ENCODE peak calls at places on chromosomes 11 and 22, in five cellular contexts. E is neuronal stem cell, O is HAP-1, X is lower lobe of right lung, S is heart left ventricle. U is an unnamed sample.
A peak's percentile ranks its signal among the peaks of the same experiment; 100 is the strongest.

GRCh38 chr11:14015711-14016110 is 53.2 kb downstream of the SPON1 start:
- DNase-seq in E (peak; percentile 5), X (no peak), S (no peak), O (no peak), U (no peak)

GRCh38 chr22:44753189-44754042 is 1.0 kb downstream of the ARHGAP8 start:
- DNase-seq in X (no peak), E (no peak), S (no peak), O (peak; percentile 50), U (peak; percentile 63)

GRCh38 chr11:6631356-6631890 is 12.2 kb upstream of the TPP1 start:
- DNase-seq in E (no peak), S (no peak), O (no peak), X (no peak), U (no peak)

GRCh38 chr11:91795139-91795887 is 429.3 kb upstream of the FAT3 start:
- DNase-seq in S (no peak), O (no peak), E (no peak), X (no peak), U (no peak)

GRCh38 chr11:48123249-48123875 is 93.2 kb upstream of the OR4B1 start:
- DNase-seq in O (no peak), X (no peak), S (no peak), E (no peak), U (no peak)

GRCh38 chr11:96781082-96781481 is 391.3 kb downstream of the JRKL start:
- DNase-seq in S (no peak), E (no peak), O (no peak), X (no peak), U (no peak)

GRCh38 chr22:11307996-11308395 is 4220.0 kb upstream of the OR11H1 start:
- DNase-seq in X (no peak), O (no peak), E (no peak), S (no peak), U (no peak)

GRCh38 chr11:72150882-72151281 is 15.4 kb downstream of the FOLR3 start:
- DNase-seq in O (no peak), E (no peak), X (no peak), S (no peak), U (no peak)

GRCh38 chr11:84437129-84438123 is 1151.3 kb upstream of the CCDC90B start:
- DNase-seq in X (peak; percentile 50), S (peak; percentile 23), E (peak; percentile 18), O (no peak), U (no peak)

GRCh38 chr11:93842461-93842860 is 8.0 kb downstream of the VSTM5 start:
- DNase-seq in S (no peak), O (no peak), X (no peak), E (no peak), U (peak; percentile 85)

GRCh38 chr11:112784323-112785073 is 176.7 kb upstream of the NCAM1 start:
- DNase-seq in X (no peak), S (peak; percentile 86), O (no peak), E (no peak), U (peak; percentile 18)

GRCh38 chr22:23497016-23497885 is 82.8 kb downstream of the IGLL1 start:
- DNase-seq in E (no peak), S (no peak), O (no peak), X (no peak), U (no peak)

GRCh38 chr11:95081412-95081811 is 8.2 kb upstream of the ENDOD1 start:
- DNase-seq in S (peak; percentile 36), E (no peak), X (no peak), O (no peak), U (no peak)

GRCh38 chr22:30906411-30906810 is 62.2 kb downstream of the MORC2 start:
- DNase-seq in X (no peak), O (no peak), E (no peak), S (no peak), U (no peak)

GRCh38 chr11:45881708-45882368 is 3.6 kb upstream of the MAPK8IP1 start:
- DNase-seq in X (no peak), O (no peak), S (no peak), E (no peak), U (no peak)

GRCh38 chr11:2714871-2715270 is 15.1 kb upstream of the KCNQ1OT1 start:
- DNase-seq in S (no peak), E (no peak), X (no peak), O (no peak), U (no peak)

GRCh38 chr11:47538741-47539575 is 14.0 kb downstream of the CELF1 start:
- DNase-seq in E (no peak), O (peak; percentile 70), S (no peak), X (no peak), U (no peak)

DNA sequence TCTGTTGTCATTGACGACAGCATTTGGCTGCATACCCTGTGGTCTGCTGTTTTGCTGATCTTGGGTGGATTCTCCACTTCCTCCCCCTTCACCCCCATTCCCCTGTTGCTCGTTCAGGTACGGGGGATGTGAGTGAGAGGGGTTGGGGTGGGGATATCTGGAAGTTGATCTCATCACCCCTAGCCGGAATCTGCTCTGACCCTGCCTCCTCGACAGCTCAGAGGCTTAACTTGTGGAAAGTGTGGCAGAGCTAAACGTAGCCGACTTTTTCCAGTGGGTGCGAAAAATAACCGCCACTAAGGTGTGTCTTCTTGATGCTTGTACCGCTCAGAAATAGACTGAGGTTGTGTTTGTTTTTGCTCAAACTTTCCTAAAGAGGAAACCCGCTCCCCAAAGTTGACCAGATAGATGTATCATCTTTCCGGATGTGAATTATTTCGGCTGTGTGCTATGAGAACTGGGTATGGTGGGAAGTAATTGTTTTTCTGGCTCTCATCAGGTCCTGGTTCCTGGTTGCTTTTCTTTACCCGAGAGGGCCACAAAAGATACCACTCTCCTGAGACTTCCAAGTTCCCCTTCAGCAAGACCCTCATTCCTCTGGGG is 6.6 kb downstream of the ZBTB16 start:
- DNase-seq in S (no peak), E (no peak), X (no peak), O (no peak), U (no peak)
- H3K4me1 ChIP-seq in S (peaks cover 57% of the 10 kb centered on the region), E (peaks cover 4% of the 10 kb centered on the region), X (peaks cover 87% of the 10 kb centered on the region), O (no peaks in the 10 kb centered on the region), U (peaks cover 5% of the 10 kb centered on the region)

GRCh38 chr11:33719587-33719986 is 16.6 kb downstream of the CD59 start:
- DNase-seq in X (no peak), O (no peak), S (no peak), E (no peak), U (no peak)
- H3K4me1 ChIP-seq in X (peaks cover 74% of the 10 kb centered on the region), O (no peaks in the 10 kb centered on the region), S (peaks cover 66% of the 10 kb centered on the region), E (peaks cover 6% of the 10 kb centered on the region), U (peaks cover 19% of the 10 kb centered on the region)

GRCh38 chr11:128502736-128503135 is 84.6 kb downstream of the ETS1 start:
- DNase-seq in E (no peak), S (peak; percentile 39), X (no peak), O (no peak), U (peak; percentile 51)
- H3K4me1 ChIP-seq in E (peaks cover 9% of the 10 kb centered on the region), S (peaks cover 90% of the 10 kb centered on the region), X (peaks cover 99% of the 10 kb centered on the region), O (peaks cover 32% of the 10 kb centered on the region), U (peaks cover 63% of the 10 kb centered on the region)

GRCh38 chr11:62506413-62506940 is 40.1 kb downstream of the AHNAK start:
- DNase-seq in S (no peak), O (no peak), E (no peak), X (no peak), U (peak; percentile 41)
- H3K4me1 ChIP-seq in S (peaks cover 29% of the 10 kb centered on the region), O (peaks cover 6% of the 10 kb centered on the region), E (peaks cover 40% of the 10 kb centered on the region), X (peaks cover 74% of the 10 kb centered on the region), U (peaks cover 42% of the 10 kb centered on the region)

DNA sequence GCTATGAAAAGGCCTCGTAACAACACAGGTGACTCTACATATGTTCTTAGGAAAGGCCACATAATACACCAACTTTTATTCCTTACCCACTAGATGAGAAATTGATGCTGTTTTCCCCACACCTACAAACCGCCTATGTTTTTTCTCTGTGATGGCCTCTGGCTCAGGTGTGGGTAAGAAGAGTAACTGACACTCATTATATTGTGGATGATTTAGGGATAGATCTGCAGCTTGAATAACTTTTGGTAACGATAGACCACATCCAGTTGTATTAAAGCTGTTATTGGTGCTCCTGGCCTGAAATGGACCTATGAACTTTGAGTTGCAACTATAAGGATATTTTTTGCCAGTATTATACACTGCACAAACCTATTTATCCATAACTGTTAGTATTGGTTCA is 3.6 kb downstream of the LDHA start:
- DNase-seq in E (no peak), O (no peak), S (no peak), X (no peak), U (no peak)
- H3K4me1 ChIP-seq in E (peaks cover 3% of the 10 kb centered on the region), O (peaks cover 12% of the 10 kb centered on the region), S (peaks cover 5% of the 10 kb centered on the region), X (peaks cover 20% of the 10 kb centered on the region), U (peaks cover 7% of the 10 kb centered on the region)

GRCh38 chr22:47615051-47615450 is 852.6 kb downstream of the TBC1D22A start:
- DNase-seq in X (no peak), O (no peak), S (no peak), E (no peak), U (no peak)
- H3K4me1 ChIP-seq in X (no peaks in the 10 kb centered on the region), O (no peaks in the 10 kb centered on the region), S (no peaks in the 10 kb centered on the region), E (no peaks in the 10 kb centered on the region), U (no peaks in the 10 kb centered on the region)

DNA sequence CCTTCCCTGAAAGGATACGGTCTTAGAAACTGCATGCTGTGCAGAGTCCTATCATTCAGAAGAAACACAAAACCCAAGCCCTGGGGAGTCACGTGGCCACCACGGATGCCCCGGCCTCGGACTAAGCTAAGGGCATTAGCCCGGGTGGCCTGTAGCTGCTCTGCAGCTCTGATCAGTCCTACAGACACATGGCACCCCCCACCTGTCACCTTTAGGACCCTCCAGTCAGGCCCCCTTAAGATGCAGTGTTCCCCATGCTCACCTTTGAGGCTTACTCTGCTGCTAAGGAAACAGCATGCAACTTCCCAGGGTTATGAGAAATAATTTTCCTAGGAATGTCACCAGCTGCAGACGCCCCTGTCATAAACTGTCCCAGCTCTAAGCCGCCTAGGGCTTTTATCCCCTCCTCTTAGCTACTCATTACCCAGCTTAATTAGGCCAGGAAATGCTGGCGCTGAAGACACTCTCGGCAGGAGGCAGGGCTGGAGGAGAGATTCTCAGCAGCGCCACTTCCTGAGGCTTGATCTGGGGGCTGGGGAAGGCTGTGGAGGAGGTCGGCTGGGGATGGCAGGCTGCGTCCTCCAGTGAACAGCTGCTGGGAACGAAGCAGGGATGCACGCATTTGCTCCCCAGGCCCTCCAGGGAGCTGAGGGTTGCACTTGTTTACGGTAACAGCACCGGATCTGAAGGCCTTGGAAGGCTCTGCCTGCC is 47.2 kb upstream of the ADA2 start:
- DNase-seq in O (no peak), E (peak; percentile 83), X (no peak), S (peak; percentile 61), U (peak; percentile 77)
- H3K4me1 ChIP-seq in O (peaks cover 11% of the 10 kb centered on the region), E (peaks cover 38% of the 10 kb centered on the region), X (no peaks in the 10 kb centered on the region), S (no peaks in the 10 kb centered on the region), U (peaks cover 20% of the 10 kb centered on the region)

GRCh38 chr11:75315439-75315805 is 36.0 kb downstream of the ARRB1 start:
- DNase-seq in O (no peak), E (no peak), S (peak; percentile 8), X (no peak), U (no peak)

GRCh38 chr11:75313457-75314272 is 37.8 kb downstream of the ARRB1 start:
- DNase-seq in S (peak; percentile 75), X (peak; percentile 77), E (no peak), O (no peak), U (peak; percentile 58)

GRCh38 chr11:75311858-75312288 is 39.6 kb downstream of the ARRB1 start:
- DNase-seq in E (no peak), S (peak; percentile 92), O (no peak), X (no peak), U (peak; percentile 84)

GRCh38 chr11:75314771-75315438 is 36.6 kb downstream of the ARRB1 start:
- DNase-seq in E (no peak), X (no peak), O (no peak), S (peak; percentile 19), U (no peak)

GRCh38 chr11:75312346-75312745 is 39.1 kb downstream of the ARRB1 start:
- DNase-seq in E (no peak), S (no peak), O (no peak), X (no peak), U (no peak)
- H3K4me1 ChIP-seq in E (peaks cover 9% of the 10 kb centered on the region), S (peaks cover 27% of the 10 kb centered on the region), O (no peaks in the 10 kb centered on the region), X (peaks cover 92% of the 10 kb centered on the region), U (peaks cover 22% of the 10 kb centered on the region)

U was measured in mucosa of descending colon.